ENCODE peak calls at places on chromosome 1, in five cellular contexts. I is heart left ventricle, U is uterus, B is breast epithelium, G is A549. V is an unnamed sample.
A peak's percentile ranks its signal among the peaks of the same experiment; 100 is the strongest.

GRCh38 chr1:78472851-78473496 is 17.8 kb upstream of the PTGFR start:
- DNase-seq in B (no peak), I (no peak), G (no peak), U (no peak), V (no peak)

GRCh38 chr1:247111636-247112478 is 7.7 kb upstream of the ZNF669 start:
- DNase-seq in I (peak; percentile 76), G (peak; percentile 27), B (no peak), U (peak; percentile 71), V (peak; percentile 54)

GRCh38 chr1:19418503-19418971 is 66.8 kb downstream of the CAPZB start:
- DNase-seq in B (no peak), I (no peak), G (no peak), U (no peak), V (no peak)

GRCh38 chr1:171814692-171815091 is 26.6 kb upstream of the DNM3 start:
- DNase-seq in G (no peak), B (no peak), U (no peak), I (no peak), V (no peak)

GRCh38 chr1:221418346-221418745 is 323.5 kb downstream of the DUSP10 start:
- DNase-seq in U (no peak), G (no peak), B (no peak), I (no peak), V (no peak)

GRCh38 chr1:31681421-31681820 is 22.4 kb downstream of the COL16A1 start:
- DNase-seq in G (no peak), B (no peak), U (no peak), I (no peak), V (no peak)

GRCh38 chr1:36520056-36520455 is 37.3 kb upstream of the CSF3R start:
- DNase-seq in G (no peak), U (no peak), B (no peak), I (no peak), V (no peak)

GRCh38 chr1:905071-905749 is 18.5 kb upstream of the SAMD11 start:
- DNase-seq in G (no peak), U (peak; percentile 57), B (peak; percentile 19), I (peak; percentile 83), V (no peak)

GRCh38 chr1:32724678-32725594 is 22.4 kb upstream of the SYNC start:
- DNase-seq in B (no peak), U (peak; percentile 39), I (peak; percentile 36), G (peak; percentile 81), V (peak; percentile 95)

GRCh38 chr1:215279682-215280081 is 197.1 kb downstream of the KCNK2 start:
- DNase-seq in U (no peak), B (no peak), G (no peak), I (no peak), V (no peak)

GRCh38 chr1:215287362-215287761 is 204.8 kb downstream of the KCNK2 start:
- DNase-seq in G (no peak), U (no peak), I (no peak), B (no peak), V (no peak)

GRCh38 chr1:215277537-215277936 is 195.0 kb downstream of the KCNK2 start:
- DNase-seq in I (no peak), B (no peak), G (no peak), U (no peak), V (no peak)

GRCh38 chr1:215284966-215285365 is 202.4 kb downstream of the KCNK2 start:
- DNase-seq in U (no peak), B (no peak), G (no peak), I (no peak), V (no peak)

DNA sequence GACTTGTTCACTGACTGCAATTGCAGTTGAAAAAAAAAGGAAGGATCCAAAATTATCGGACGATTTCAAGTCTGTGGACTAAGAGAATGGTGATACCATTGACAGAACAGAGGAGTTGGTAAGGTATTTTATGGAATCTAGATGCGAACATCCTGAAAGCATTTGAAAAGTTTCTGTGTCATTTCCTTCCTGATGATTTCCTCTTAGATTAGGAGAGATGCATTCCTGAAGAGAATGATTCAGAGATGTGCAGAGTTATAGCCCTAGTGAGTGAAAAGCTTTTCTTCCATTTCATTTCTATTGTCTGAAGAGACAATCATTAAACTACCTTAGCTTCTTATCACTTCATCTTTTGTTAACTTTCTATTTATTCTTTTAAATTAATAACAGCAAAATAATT is 200.0 kb downstream of the KCNK2 start:
- DNase-seq in G (no peak), B (no peak), U (no peak), I (no peak), V (no peak)
- TF ChIP-seq POLR2A in G (no peak), B (no peak), U (no peak), I (no peak), V (no peak)

DNA sequence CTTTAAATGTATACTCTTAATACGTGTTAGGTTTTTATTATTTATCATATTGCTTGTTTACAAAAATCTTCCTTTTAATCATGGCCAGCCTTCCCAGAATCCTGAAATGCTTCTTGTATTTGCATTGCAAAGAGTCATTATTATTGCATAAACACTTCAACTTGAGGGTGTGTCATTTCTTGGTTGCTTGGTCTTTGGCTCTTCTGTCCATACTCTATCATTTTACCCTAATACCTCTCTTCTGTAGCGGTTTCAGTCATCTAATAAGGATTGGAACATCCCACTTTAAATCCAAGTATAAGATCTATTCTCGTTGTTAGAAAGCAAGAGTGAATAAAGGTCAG is 200.6 kb upstream of the CACYBP start:
- DNase-seq in G (no peak), U (no peak), I (no peak), B (no peak), V (no peak)
- TF ChIP-seq POLR2A in G (no peak), U (no peak), I (no peak), B (no peak), V (no peak)

DNA sequence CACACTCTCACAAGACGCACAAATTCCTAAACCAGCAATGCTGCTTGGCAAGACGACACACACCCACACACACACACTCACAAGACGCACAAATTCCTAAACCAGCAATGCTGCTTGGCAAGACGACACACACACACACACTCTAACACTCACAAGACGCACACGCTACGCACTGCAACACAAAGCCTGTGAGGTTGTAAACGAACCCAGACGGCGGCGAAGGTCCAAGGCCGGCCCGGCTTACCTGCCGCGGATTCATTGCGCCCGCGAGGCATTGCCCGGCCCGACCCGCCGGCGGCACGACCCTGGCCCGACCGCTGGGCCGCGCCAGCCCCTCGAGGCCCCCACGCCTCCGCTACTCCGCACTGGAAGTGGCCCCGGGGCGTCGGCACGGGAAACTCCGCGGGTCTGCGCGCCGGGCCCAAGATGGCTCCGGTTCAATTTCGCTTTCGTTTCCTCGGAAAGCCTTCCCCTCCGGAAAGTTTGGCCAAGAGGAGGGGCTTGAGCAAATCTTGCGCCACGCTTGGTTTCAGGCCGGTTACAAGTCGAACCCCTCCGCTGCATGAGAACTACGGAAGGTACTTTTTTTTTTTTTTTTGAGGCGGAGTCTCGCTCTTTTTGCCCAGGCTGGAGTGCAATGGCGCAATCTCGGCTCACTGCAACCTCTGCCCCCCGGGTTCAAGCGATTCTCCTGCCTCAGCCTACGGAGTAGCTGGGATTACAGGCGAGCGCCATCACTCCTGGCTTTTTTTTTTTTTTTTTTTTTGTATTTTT is at the start of gene ADAR:
- DNase-seq in B (peak; percentile 92), U (peak; percentile 94), I (peak; percentile 92), G (peak; percentile 70), V (peak; percentile 95)
- TF ChIP-seq POLR2A in B (peak; percentile 38), U (peak; percentile 41), I (no peak), G (no peak), V (peak; percentile 30)

GRCh38 chr1:242005866-242006565 is 7.1 kb upstream of the MAP1LC3C start:
- DNase-seq in B (no peak), I (no peak), G (no peak), U (no peak), V (no peak)

GRCh38 chr1:242002528-242002927 is 3.6 kb upstream of the MAP1LC3C start:
- DNase-seq in I (no peak), B (no peak), G (no peak), U (no peak), V (no peak)

GRCh38 chr1:242008788-242009500 is 10.0 kb upstream of the MAP1LC3C start:
- DNase-seq in G (no peak), I (no peak), U (peak; percentile 40), B (no peak), V (no peak)

GRCh38 chr1:242002072-242002471 is 3.2 kb upstream of the MAP1LC3C start:
- DNase-seq in I (no peak), G (no peak), U (no peak), B (no peak), V (no peak)

DNA sequence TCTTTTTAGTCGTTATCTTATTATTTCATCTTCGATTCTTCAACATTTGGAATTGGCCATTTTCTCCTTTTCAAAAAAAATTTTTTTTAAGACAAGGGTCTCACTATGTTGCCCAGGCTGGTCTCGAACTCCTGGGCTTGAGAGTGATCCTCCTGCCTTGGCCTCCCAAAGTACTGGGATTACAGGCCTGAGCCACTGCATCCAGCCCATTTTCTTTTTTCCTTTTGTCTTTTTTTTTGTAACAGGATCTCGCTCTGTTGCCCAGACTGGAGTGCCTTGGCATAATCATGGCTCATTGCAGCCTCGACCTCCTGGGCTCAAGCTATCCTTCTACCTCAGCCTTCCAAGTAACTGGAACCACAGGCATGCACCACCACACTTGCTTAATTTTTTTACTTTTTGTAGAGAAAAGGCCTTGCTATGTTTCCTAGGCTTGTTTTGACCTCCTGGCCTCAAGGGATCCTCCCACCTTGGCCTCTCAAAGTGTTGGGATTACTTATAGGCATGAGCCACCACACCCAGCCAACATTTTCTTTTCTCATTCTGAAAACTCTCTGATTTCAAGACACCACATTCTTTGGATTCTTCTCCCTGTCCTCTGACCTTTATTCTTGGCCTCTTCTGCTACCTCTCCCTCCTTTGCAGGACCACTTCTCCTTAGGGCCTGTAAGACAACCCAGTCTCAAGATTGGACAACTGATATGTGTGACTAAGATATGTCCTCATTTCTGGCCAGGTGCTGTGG is 6.0 kb upstream of the MAP1LC3C start:
- DNase-seq in G (no peak), B (no peak), U (no peak), I (no peak), V (no peak)
- TF ChIP-seq POLR2A in G (no peak), B (no peak), U (no peak), I (no peak), V (no peak)

GRCh38 chr1:110487676-110488075 is 31.3 kb downstream of the KCNA10 start:
- DNase-seq in G (no peak), B (no peak), I (no peak), U (no peak), V (peak; percentile 53)

GRCh38 chr1:110484801-110485200 is 33.9 kb downstream of the PROK1 start:
- DNase-seq in U (no peak), G (no peak), B (no peak), I (no peak), V (no peak)

GRCh38 chr1:110482662-110483307 is 31.8 kb downstream of the PROK1 start:
- DNase-seq in G (no peak), I (no peak), B (no peak), U (no peak), V (no peak)

GRCh38 chr1:110483308-110483685 is 32.3 kb downstream of the PROK1 start:
- DNase-seq in B (no peak), G (no peak), U (no peak), I (no peak), V (no peak)

DNA sequence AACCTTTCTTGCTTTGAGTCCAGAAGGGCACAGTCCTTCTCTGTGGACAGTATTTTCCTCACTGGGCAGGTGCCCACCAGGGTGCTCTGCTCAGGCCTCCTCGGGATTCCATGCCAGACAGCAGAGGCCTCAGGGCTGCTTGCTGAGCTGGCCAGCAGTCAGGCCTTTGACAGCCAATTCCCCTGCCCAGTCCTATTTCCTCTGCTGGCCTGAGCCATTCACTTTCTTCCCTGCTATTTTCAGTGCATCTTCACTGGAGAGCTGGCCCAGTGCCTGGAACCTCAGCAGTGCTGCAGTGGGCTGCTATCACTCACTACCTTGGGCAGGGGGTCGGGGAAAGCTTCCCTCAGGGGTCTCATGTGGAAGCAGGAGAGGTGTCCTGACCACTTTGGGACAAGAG is 33.2 kb downstream of the KCNA10 start:
- DNase-seq in I (peak; percentile 33), G (no peak), U (no peak), B (no peak), V (no peak)
- TF ChIP-seq POLR2A in I (no peak), G (no peak), U (no peak), B (no peak), V (no peak)

V was measured in erythroblast.